ENCODE peak calls at places on chromosome 14, in seven cellular contexts. P, K, L, M, B, X and U are unnamed samples. For H3K4me1, the result is how much of the 10 kb centered on the place peaks cover.

GRCh38 chr14:101291390-101291789 is 269.9 kb upstream of the DIO3 start:
- DNase-seq in L (no peak), B (no peak), K (no peak), M (no peak), X (no peak), P (no peak), U (no peak)

GRCh38 chr14:63470877-63471565 is 72.2 kb downstream of the PPP2R5E start:
- DNase-seq in L (no peak), M (no peak), P (no peak), X (no peak), B (no peak), K (no peak), U (no peak)

GRCh38 chr14:80867798-80868197 is 73.7 kb downstream of the CEP128 start:
- DNase-seq in L (no peak), P (no peak), K (no peak), B (no peak), X (no peak), M (no peak), U (no peak)

GRCh38 chr14:79483472-79483871 is 727.8 kb downstream of the DIO2 start:
- DNase-seq in M (no peak), B (no peak), L (no peak), X (no peak), K (no peak), P (no peak), U (no peak)

GRCh38 chr14:31209605-31210004 is 2.0 kb upstream of the HECTD1 start:
- DNase-seq in X (peak), L (no peak), B (no peak), M (no peak), K (no peak), P (no peak), U (no peak)

GRCh38 chr14:104086210-104086660 is 735 bp downstream of the ASPG start:
- DNase-seq in K (peak), P (no peak), X (no peak), L (no peak), M (no peak), B (peak), U (no peak)

GRCh38 chr14:94227029-94227428 is 52.9 kb downstream of the PPP4R4 start:
- DNase-seq in L (no peak), P (no peak), X (no peak), M (no peak), K (no peak), B (no peak), U (no peak)

GRCh38 chr14:59275668-59276067 is 87.2 kb downstream of the DAAM1 start:
- DNase-seq in L (no peak), B (no peak), X (no peak), M (no peak), P (no peak), K (no peak), U (no peak)

GRCh38 chr14:72830786-72831583 is 62.9 kb downstream of the DPF3 start:
- DNase-seq in P (peak), L (no peak), X (no peak), K (no peak), B (peak), M (no peak), U (no peak)

GRCh38 chr14:77273796-77274195 is 2.8 kb upstream of the NGB start:
- DNase-seq in X (no peak), B (no peak), P (no peak), M (no peak), K (no peak), L (no peak), U (no peak)

GRCh38 chr14:57982802-57983201 is 116.9 kb upstream of the SLC35F4 start:
- DNase-seq in X (no peak), M (no peak), B (no peak), P (no peak), L (no peak), K (no peak), U (no peak)

GRCh38 chr14:53217283-53217994 is 64.3 kb upstream of the DDHD1 start:
- DNase-seq in B (peak), M (peak), L (peak), P (peak), K (peak), X (no peak), U (peak)

GRCh38 chr14:32744811-32745445 is 193.8 kb upstream of the NPAS3 start:
- DNase-seq in P (no peak), M (no peak), K (no peak), B (no peak), L (no peak), X (no peak), U (no peak)

GRCh38 chr14:104393898-104394605 is 185.5 kb upstream of the C14orf180 start:
- DNase-seq in P (no peak), L (peak), M (peak), X (peak), B (peak), K (no peak), U (peak)

GRCh38 chr14:95328876-95329503 is 9.3 kb upstream of the CLMN start:
- DNase-seq in M (no peak), L (no peak), X (no peak), B (no peak), K (no peak), P (no peak), U (no peak)

GRCh38 chr14:84410344-84410743 is 1119.6 kb upstream of the FLRT2 start:
- DNase-seq in P (no peak), L (no peak), M (no peak), K (no peak), X (no peak), B (no peak), U (no peak)

GRCh38 chr14:79949906-79950305 is 261.4 kb downstream of the DIO2 start:
- DNase-seq in B (no peak), P (no peak), X (no peak), L (no peak), K (no peak), M (no peak), U (no peak)

GRCh38 chr14:71687115-71687836 is 245.0 kb upstream of the RGS6 start:
- DNase-seq in X (no peak), K (no peak), B (no peak), M (no peak), L (no peak), P (no peak), U (no peak)

GRCh38 chr14:79732911-79733310 is 478.4 kb downstream of the DIO2 start:
- DNase-seq in P (no peak), M (no peak), B (no peak), X (no peak), K (no peak), L (no peak), U (no peak)

GRCh38 chr14:52023518-52023917 is 34.2 kb downstream of the RTRAF start:
- DNase-seq in L (no peak), P (no peak), X (no peak), M (no peak), K (no peak), B (no peak), U (no peak)

GRCh38 chr14:95157195-95157986 is at the start of gene DICER1:
- DNase-seq in X (peak), L (peak), B (peak), K (peak), P (peak), M (peak), U (peak)

GRCh38 chr14:55654233-55654632 is 74.2 kb downstream of the KTN1 start:
- DNase-seq in B (no peak), L (no peak), P (no peak), M (no peak), X (no peak), K (no peak), U (no peak)
- TF ChIP-seq POLR2AphosphoS5 in B (no peak), L (no peak), P (no peak), M (no peak), X (no peak), K (no peak), U (no peak)

DNA sequence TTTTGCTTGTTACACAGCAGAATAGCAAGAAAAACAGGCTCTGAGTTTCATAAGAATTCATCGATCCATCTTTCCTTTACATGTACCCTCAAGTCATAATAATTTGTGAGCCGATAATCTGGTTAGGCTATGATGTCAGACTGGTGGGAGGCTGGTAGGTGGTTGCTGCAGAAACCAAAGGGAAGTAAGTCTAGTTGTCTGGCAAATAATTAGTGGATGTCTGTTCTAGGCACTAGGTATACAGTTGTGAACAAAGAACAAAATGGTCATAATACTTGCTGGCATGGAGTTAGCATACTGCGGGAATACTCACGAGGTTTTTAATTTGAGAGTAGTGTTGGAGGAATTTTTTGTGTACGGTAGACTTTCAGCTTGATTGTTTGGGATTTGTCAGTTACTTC is 8.8 kb downstream of the SUSD6 start:
- DNase-seq in X (no peak), M (no peak), B (no peak), K (no peak), L (no peak), P (no peak), U (no peak)
- H3K4me1 ChIP-seq in X (half or more), M (under half), B (half or more), K (under half), L (half or more), P (under half), U (half or more)

GRCh38 chr14:102471921-102472814 is 37.4 kb downstream of the ANKRD9 start:
- DNase-seq in P (no peak), L (no peak), X (no peak), B (no peak), M (no peak), K (no peak), U (no peak)
- TF ChIP-seq POLR2AphosphoS5 in P (no peak), L (no peak), X (no peak), B (no peak), M (no peak), K (no peak), U (no peak)

GRCh38 chr14:89537911-89538310 is 120.9 kb upstream of the FOXN3 start:
- DNase-seq in L (no peak), B (no peak), X (no peak), K (no peak), M (no peak), P (peak), U (no peak)

GRCh38 chr14:89531661-89532335 is 114.8 kb upstream of the FOXN3 start:
- DNase-seq in X (no peak), L (no peak), M (no peak), P (no peak), K (peak), B (no peak), U (no peak)

GRCh38 chr14:89534896-89535615 is 118.0 kb upstream of the FOXN3 start:
- DNase-seq in M (no peak), X (no peak), K (no peak), L (no peak), B (no peak), P (no peak), U (no peak)

GRCh38 chr14:89533761-89534160 is 116.7 kb upstream of the FOXN3 start:
- DNase-seq in L (no peak), M (no peak), P (no peak), B (no peak), K (no peak), X (no peak), U (no peak)

GRCh38 chr14:89533136-89533535 is 116.1 kb upstream of the FOXN3 start:
- DNase-seq in P (no peak), L (no peak), M (no peak), B (no peak), K (no peak), X (no peak), U (no peak)
- H3K4me1 ChIP-seq in P (under half), L (under half), M (under half), B (under half), K (under half), X (under half), U (under half)

DNA sequence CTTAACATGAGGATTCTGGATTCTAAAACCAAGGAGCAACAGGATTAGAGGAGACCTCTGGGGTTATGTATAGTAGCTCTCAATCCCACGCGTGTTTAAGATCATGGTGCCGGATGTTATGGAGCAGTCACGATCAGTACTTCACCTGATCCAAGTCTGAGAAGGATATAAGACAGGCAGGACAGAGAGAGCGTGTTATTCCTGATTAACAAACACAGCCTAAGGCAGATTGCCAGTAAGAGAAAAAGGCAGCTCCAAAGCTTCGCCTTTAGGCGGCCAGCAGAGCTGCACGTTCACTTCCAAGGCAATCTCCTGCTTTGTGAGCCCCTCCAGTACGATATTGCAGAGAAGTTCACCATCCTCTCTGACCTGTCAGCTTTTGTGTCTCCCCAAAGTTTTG is 5.5 kb downstream of the SETD3 start:
- DNase-seq in X (no peak), K (no peak), L (no peak), P (peak), M (no peak), B (no peak), U (no peak)
- TF ChIP-seq POLR2AphosphoS5 in X (no peak), K (no peak), L (no peak), P (no peak), M (no peak), B (no peak), U (no peak)

GRCh38 chr14:93023039-93023438 is 92.7 kb downstream of the ITPK1 start:
- DNase-seq in P (peak), B (no peak), M (no peak), K (no peak), L (no peak), X (no peak), U (no peak)

GRCh38 chr14:93024493-93024892 is 91.2 kb downstream of the ITPK1 start:
- DNase-seq in L (no peak), M (no peak), P (no peak), K (no peak), B (no peak), X (no peak), U (no peak)

GRCh38 chr14:93023802-93024434 is 91.8 kb downstream of the ITPK1 start:
- DNase-seq in P (no peak), M (no peak), X (no peak), B (no peak), K (no peak), L (no peak), U (no peak)

GRCh38 chr14:93027810-93028723 is 87.7 kb downstream of the ITPK1 start:
- DNase-seq in K (no peak), P (no peak), X (no peak), M (no peak), B (no peak), L (no peak), U (no peak)

DNA sequence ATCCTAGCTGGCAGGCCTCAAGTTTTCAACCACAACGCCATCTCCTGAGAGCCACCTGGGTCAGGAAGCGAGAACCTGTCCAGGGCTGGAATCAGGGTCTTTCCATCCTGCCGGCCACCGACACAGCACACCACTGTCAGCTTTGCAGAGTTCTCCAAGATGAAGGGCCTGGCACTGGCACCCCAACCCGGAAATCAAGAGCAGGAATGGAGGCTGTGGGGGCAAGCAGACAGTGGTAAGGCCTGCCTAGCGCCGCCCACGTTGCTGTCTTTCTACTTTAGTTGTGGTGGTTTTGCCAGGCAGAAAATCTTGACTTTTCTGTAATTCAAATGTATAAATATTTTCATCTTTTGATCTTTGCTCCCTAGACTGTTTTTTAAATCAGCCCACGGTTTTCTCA is 90.7 kb downstream of the ITPK1 start:
- DNase-seq in M (no peak), X (no peak), P (no peak), L (no peak), K (no peak), B (no peak), U (no peak)
- H3K4me1 ChIP-seq in M (under half), X (under half), P (under half), L (under half), K (under half), B (under half), U (under half)